ENCODE peak calls at places on chromosomes 6 and 20, in seven cellular contexts. P, X, D, B, U, Q and J are unnamed samples.

GRCh38 chr20:13736792-13737191 is 47.9 kb downstream of the ESF1 start:
- DNase-seq in P (no peak), X (no peak), D (no peak), B (no peak), U (no peak), Q (no peak), J (no peak)

GRCh38 chr20:31788578-31788977 is 30.6 kb upstream of the MYLK2 start:
- DNase-seq in P (no peak), X (peak), D (no peak), B (no peak), U (no peak), Q (no peak), J (no peak)

GRCh38 chr20:36465109-36466080 is 75.9 kb upstream of the MYL9 start:
- DNase-seq in P (no peak), X (peak), D (peak), B (peak), U (no peak), Q (no peak), J (peak)

GRCh38 chr6:144921206-144921975 is 636.3 kb downstream of the UTRN start:
- DNase-seq in P (no peak), X (no peak), D (no peak), B (no peak), U (no peak), Q (no peak), J (no peak)

GRCh38 chr6:42197574-42198362 is 3.0 kb upstream of the GUCA1B start:
- DNase-seq in P (no peak), X (peak), D (no peak), B (no peak), U (no peak), Q (no peak), J (no peak)

GRCh38 chr6:167745660-167746376 is 80.9 kb upstream of the AFDN start:
- DNase-seq in P (no peak), X (no peak), D (peak), B (peak), U (no peak), Q (no peak), J (no peak)

GRCh38 chr6:112282217-112282616 is 27.9 kb upstream of the LAMA4 start:
- DNase-seq in P (peak), X (no peak), D (peak), B (peak), U (no peak), Q (no peak), J (peak)

GRCh38 chr20:33278700-33279099 is 4.3 kb upstream of the BPIFB1 start:
- DNase-seq in P (no peak), X (no peak), D (no peak), B (no peak), U (no peak), Q (no peak), J (no peak)

GRCh38 chr20:8334641-8335040 is 202.6 kb downstream of the PLCB1 start:
- DNase-seq in P (no peak), X (no peak), D (no peak), B (no peak), U (no peak), Q (no peak), J (no peak)

GRCh38 chr6:114446342-114446741 is 103.5 kb upstream of the HS3ST5 start:
- DNase-seq in P (no peak), X (no peak), D (no peak), B (no peak), U (no peak), Q (no peak), J (no peak)

GRCh38 chr6:148635070-148635743 is 111.6 kb upstream of the UST start:
- DNase-seq in P (no peak), X (no peak), D (no peak), B (no peak), U (no peak), Q (no peak), J (no peak)

GRCh38 chr6:28929887-28930620 is 6.3 kb upstream of the TRIM27 start:
- DNase-seq in P (no peak), X (no peak), D (no peak), B (no peak), U (no peak), Q (no peak), J (no peak)

GRCh38 chr20:14919473-14920157 is 582.2 kb upstream of the FLRT3 start:
- DNase-seq in P (no peak), X (no peak), D (no peak), B (no peak), U (no peak), Q (no peak), J (no peak)

GRCh38 chr20:63836335-63837133 is 5.5 kb upstream of the ZBTB46 start:
- DNase-seq in P (no peak), X (peak), D (no peak), B (no peak), U (no peak), Q (no peak), J (no peak)

GRCh38 chr6:110661426-110661825 is 153.8 kb downstream of the CDK19 start:
- DNase-seq in P (no peak), X (no peak), D (no peak), B (no peak), U (no peak), Q (no peak), J (no peak)

GRCh38 chr20:19520261-19520660 is 237.8 kb upstream of the RIN2 start:
- DNase-seq in P (no peak), X (no peak), D (no peak), B (no peak), U (no peak), Q (no peak), J (no peak)

GRCh38 chr20:47029845-47030244 is 135.2 kb downstream of the EYA2 start:
- DNase-seq in P (no peak), X (no peak), D (no peak), B (no peak), U (no peak), Q (no peak), J (no peak)

GRCh38 chr6:45470131-45470738 is 92.5 kb upstream of the SUPT3H start:
- DNase-seq in P (no peak), X (no peak), D (no peak), B (no peak), U (no peak), Q (no peak), J (no peak)

GRCh38 chr20:23091741-23092408 is 5.8 kb upstream of the CD93 start:
- DNase-seq in P (no peak), X (no peak), D (no peak), B (no peak), U (no peak), Q (no peak), J (no peak)

GRCh38 chr20:46134716-46135115 is 16.6 kb downstream of the CD40 start:
- DNase-seq in P (no peak), X (no peak), D (no peak), B (no peak), U (no peak), Q (no peak), J (no peak)

GRCh38 chr6:33737267-33738026 is 9.3 kb downstream of the IP6K3 start:
- DNase-seq in P (no peak), X (no peak), D (no peak), B (no peak), U (no peak), Q (no peak), J (no peak)

GRCh38 chr6:136341967-136342366 is 52.3 kb upstream of the BCLAF1 start:
- DNase-seq in P (no peak), X (no peak), D (no peak), B (no peak), U (no peak), Q (no peak), J (no peak)

GRCh38 chr6:33430991-33431879 is 11.4 kb downstream of the SYNGAP1 start:
- DNase-seq in P (no peak), X (peak), D (peak), B (peak), U (peak), Q (peak), J (peak)

GRCh38 chr20:51185277-51185676 is 162.4 kb upstream of the KCNG1 start:
- DNase-seq in P (no peak), X (no peak), D (no peak), B (no peak), U (no peak), Q (no peak), J (no peak)

GRCh38 chr6:127956260-127956888 is 55.5 kb upstream of the THEMIS start:
- DNase-seq in P (no peak), X (no peak), D (no peak), B (no peak), U (no peak), Q (no peak), J (peak)

DNA sequence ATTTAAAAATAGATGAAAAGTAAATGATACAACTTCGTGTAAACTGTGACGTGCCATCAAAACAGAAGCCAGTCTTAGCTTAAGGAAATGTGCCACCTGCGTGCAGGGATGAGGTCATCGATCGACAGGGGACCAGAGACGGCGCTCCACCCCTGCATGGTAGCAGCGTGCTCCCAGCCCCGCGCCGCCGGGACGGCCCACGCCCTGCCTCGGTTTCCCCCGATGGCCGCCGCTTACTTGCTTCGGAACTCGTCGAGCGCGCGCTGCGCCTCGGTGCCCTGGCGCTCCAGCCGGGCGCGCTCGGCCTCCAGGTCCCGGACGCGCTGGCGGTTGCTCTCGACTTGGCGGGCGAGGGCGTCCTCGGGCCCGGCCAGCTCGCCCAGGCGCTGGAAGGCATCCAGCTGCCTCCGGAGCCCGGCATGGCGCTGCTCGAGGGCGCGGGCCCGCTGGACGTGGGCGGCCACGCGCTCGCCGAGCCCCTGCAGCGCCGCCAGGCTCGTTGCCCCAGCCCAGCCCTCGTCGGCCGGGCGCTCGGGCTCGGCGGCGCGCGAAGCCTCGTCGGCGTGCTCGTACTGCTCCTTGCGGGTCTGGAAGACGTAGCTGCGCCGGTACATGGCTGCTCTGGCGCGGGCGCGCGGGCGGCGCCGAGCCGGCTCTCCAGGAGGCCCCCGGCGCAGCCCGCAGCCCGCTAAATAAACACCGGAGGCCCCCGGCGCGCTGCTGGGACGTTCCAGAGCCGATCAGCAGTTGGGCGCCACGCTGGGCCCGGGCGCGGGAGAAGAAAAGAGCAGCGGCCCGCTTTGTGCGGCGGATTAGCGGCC is at the start of gene BFSP1:
- DNase-seq in P (no peak), X (peak), D (no peak), B (peak), U (peak), Q (no peak), J (peak)
- H3K4me3 ChIP-seq in P (peak), X (peak), D (peak), B (peak), U (peak), Q (peak), J (peak)

DNA sequence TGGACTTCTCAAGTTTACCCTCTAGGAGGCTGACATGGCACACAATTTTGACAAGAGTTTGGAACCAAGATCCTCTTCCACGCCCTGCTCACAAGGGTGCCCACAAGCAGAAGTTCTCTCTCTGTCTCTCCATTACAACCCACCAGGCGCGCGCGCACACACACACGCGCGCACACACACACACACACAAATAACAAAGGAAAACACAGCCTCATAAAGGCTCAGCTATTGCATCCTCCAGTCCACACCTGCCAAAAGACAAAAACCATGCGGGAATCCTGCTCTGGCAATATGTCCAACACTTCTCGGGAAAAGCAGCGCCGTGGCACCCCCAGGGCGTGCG is 870 bp downstream of the PAK5 start:
- DNase-seq in P (no peak), X (no peak), D (no peak), B (no peak), U (peak), Q (no peak), J (no peak)
- H3K4me3 ChIP-seq in P (peak), X (no peak), D (peak), B (peak), U (peak), Q (no peak), J (peak)

DNA sequence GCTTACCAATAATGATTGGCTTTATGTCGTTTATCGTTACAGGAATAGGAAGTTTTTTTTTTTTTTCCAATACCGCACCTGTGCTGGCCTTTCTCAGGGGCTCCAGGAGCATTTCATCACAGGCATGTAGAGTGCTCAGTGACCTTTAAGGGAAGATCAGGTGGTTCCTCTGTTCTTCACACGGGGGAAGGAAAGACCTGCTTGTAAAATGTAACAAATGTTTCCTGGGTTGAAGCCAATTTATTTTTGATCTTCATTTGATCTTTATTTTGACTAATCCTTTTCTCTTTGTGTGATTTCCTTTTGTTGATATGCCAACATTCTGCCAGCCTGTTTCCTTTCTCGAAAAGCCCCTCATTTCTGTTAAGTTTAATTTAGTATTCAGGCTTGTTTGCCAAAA is 61.9 kb upstream of the HBS1L start:
- DNase-seq in P (no peak), X (no peak), D (no peak), B (no peak), U (no peak), Q (no peak), J (peak)
- H3K4me3 ChIP-seq in P (no peak), X (no peak), D (no peak), B (no peak), U (no peak), Q (peak), J (no peak)

GRCh38 chr6:161245363-161245762 is 28.5 kb downstream of the AGPAT4 start:
- DNase-seq in P (no peak), X (no peak), D (peak), B (no peak), U (no peak), Q (no peak), J (no peak)

GRCh38 chr6:161244725-161245124 is 29.1 kb downstream of the AGPAT4 start:
- DNase-seq in P (no peak), X (no peak), D (peak), B (no peak), U (no peak), Q (no peak), J (no peak)

GRCh38 chr6:161242113-161242512 is 31.7 kb downstream of the AGPAT4 start:
- DNase-seq in P (no peak), X (no peak), D (no peak), B (no peak), U (no peak), Q (no peak), J (no peak)

GRCh38 chr6:161246725-161247124 is 27.1 kb downstream of the AGPAT4 start:
- DNase-seq in P (no peak), X (no peak), D (no peak), B (no peak), U (no peak), Q (no peak), J (no peak)

GRCh38 chr6:161242779-161243693 is 30.8 kb downstream of the AGPAT4 start:
- DNase-seq in P (no peak), X (peak), D (peak), B (no peak), U (peak), Q (peak), J (no peak)
- H3K4me3 ChIP-seq in P (no peak), X (peak), D (no peak), B (no peak), U (peak), Q (no peak), J (no peak)